ENCODE peak calls at places on chromosomes 16 and 17, in seven cellular contexts. One of them, this sample, is unnamed.

GRCh38 chr16:88570691-88571092 is 489 bp downstream of the ZC3H18 start:
- DNase-seq in MM.1S: peak; percentile 17
- DNase-seq in A549: no peak
- DNase-seq in CD8-positive, alpha-beta T cell: peak; percentile 41
- DNase-seq in breast epithelium: no peak
- DNase-seq in OCI-LY7: peak; percentile 49
- DNase-seq in tibial artery: no peak
- DNase-seq in this sample: no peak

GRCh38 chr17:50708050-50709000 is 611 bp upstream of the ANKRD40 start:
- DNase-seq in CD8-positive, alpha-beta T cell: no peak
- DNase-seq in MM.1S: peak; percentile 58
- DNase-seq in A549: no peak
- DNase-seq in breast epithelium: no peak
- DNase-seq in tibial artery: no peak
- DNase-seq in OCI-LY7: peak; percentile 50
- DNase-seq in this sample: peak; percentile 31

GRCh38 chr16:88306860-88307545 is 75.8 kb upstream of the ZNF469 start:
- DNase-seq in A549: no peak
- DNase-seq in tibial artery: no peak
- DNase-seq in MM.1S: no peak
- DNase-seq in OCI-LY7: no peak
- DNase-seq in CD8-positive, alpha-beta T cell: no peak
- DNase-seq in breast epithelium: no peak
- DNase-seq in this sample: no peak

GRCh38 chr16:84117482-84117843 is 721 bp upstream of the MBTPS1 start:
- DNase-seq in breast epithelium: no peak
- DNase-seq in MM.1S: peak; percentile 24
- DNase-seq in OCI-LY7: peak; percentile 64
- DNase-seq in CD8-positive, alpha-beta T cell: peak; percentile 68
- DNase-seq in A549: peak; percentile 28
- DNase-seq in tibial artery: no peak
- DNase-seq in this sample: peak; percentile 70

GRCh38 chr16:626787-627457 is 3.9 kb upstream of the WFIKKN1 start:
- DNase-seq in breast epithelium: no peak
- DNase-seq in tibial artery: no peak
- DNase-seq in A549: peak; percentile 97
- DNase-seq in OCI-LY7: no peak
- DNase-seq in MM.1S: no peak
- DNase-seq in CD8-positive, alpha-beta T cell: no peak
- DNase-seq in this sample: no peak

GRCh38 chr17:40516581-40517285 is 15.3 kb upstream of the TNS4 start:
- DNase-seq in CD8-positive, alpha-beta T cell: peak; percentile 80
- DNase-seq in breast epithelium: peak; percentile 43
- DNase-seq in tibial artery: no peak
- DNase-seq in A549: peak; percentile 74
- DNase-seq in MM.1S: peak; percentile 87
- DNase-seq in OCI-LY7: peak; percentile 90
- DNase-seq in this sample: peak; percentile 86

GRCh38 chr16:89473791-89474414 is 16.5 kb downstream of the ANKRD11 start:
- DNase-seq in CD8-positive, alpha-beta T cell: no peak
- DNase-seq in tibial artery: no peak
- DNase-seq in OCI-LY7: no peak
- DNase-seq in breast epithelium: no peak
- DNase-seq in MM.1S: no peak
- DNase-seq in A549: no peak
- DNase-seq in this sample: no peak

GRCh38 chr16:67504190-67505021 is 21.1 kb upstream of the AGRP start:
- DNase-seq in tibial artery: peak; percentile 73
- DNase-seq in A549: no peak
- DNase-seq in CD8-positive, alpha-beta T cell: peak; percentile 57
- DNase-seq in OCI-LY7: peak; percentile 68
- DNase-seq in MM.1S: peak; percentile 31
- DNase-seq in breast epithelium: no peak
- DNase-seq in this sample: peak; percentile 51

GRCh38 chr17:7993972-7994589 is 8.3 kb upstream of the GUCY2D start:
- DNase-seq in tibial artery: no peak
- DNase-seq in A549: no peak
- DNase-seq in breast epithelium: peak; percentile 49
- DNase-seq in MM.1S: no peak
- DNase-seq in CD8-positive, alpha-beta T cell: no peak
- DNase-seq in OCI-LY7: no peak
- DNase-seq in this sample: no peak

GRCh38 chr17:31907342-31907975 is 6.0 kb upstream of the UTP6 start:
- DNase-seq in breast epithelium: no peak
- DNase-seq in A549: no peak
- DNase-seq in OCI-LY7: no peak
- DNase-seq in tibial artery: peak; percentile 45
- DNase-seq in CD8-positive, alpha-beta T cell: peak; percentile 34
- DNase-seq in MM.1S: no peak
- DNase-seq in this sample: no peak

GRCh38 chr16:88844412-88845118 is 12.2 kb downstream of the GALNS start:
- DNase-seq in MM.1S: no peak
- DNase-seq in A549: no peak
- DNase-seq in OCI-LY7: no peak
- DNase-seq in CD8-positive, alpha-beta T cell: no peak
- DNase-seq in breast epithelium: no peak
- DNase-seq in tibial artery: no peak
- DNase-seq in this sample: no peak

GRCh38 chr16:69181-69580 is 3.2 kb downstream of the RHBDF1 start:
- DNase-seq in OCI-LY7: no peak
- DNase-seq in tibial artery: no peak
- DNase-seq in MM.1S: no peak
- DNase-seq in CD8-positive, alpha-beta T cell: peak; percentile 6
- DNase-seq in A549: no peak
- DNase-seq in breast epithelium: no peak
- DNase-seq in this sample: no peak

GRCh38 chr17:80948961-80949450 is 42.6 kb upstream of the CHMP6 start:
- DNase-seq in breast epithelium: no peak
- DNase-seq in A549: no peak
- DNase-seq in OCI-LY7: no peak
- DNase-seq in CD8-positive, alpha-beta T cell: no peak
- DNase-seq in tibial artery: no peak
- DNase-seq in MM.1S: no peak
- DNase-seq in this sample: no peak

GRCh38 chr16:11345040-11345862 is at the start of gene RMI2:
- DNase-seq in A549: peak; percentile 99
- DNase-seq in CD8-positive, alpha-beta T cell: peak; percentile 96
- DNase-seq in tibial artery: peak; percentile 94
- DNase-seq in MM.1S: peak; percentile 98
- DNase-seq in OCI-LY7: peak; percentile 99
- DNase-seq in breast epithelium: peak; percentile 97
- DNase-seq in this sample: peak; percentile 98

GRCh38 chr16:11112723-11113348 is 143.2 kb downstream of the SOCS1 start:
- DNase-seq in breast epithelium: no peak
- DNase-seq in tibial artery: no peak
- DNase-seq in OCI-LY7: no peak
- DNase-seq in CD8-positive, alpha-beta T cell: no peak
- DNase-seq in MM.1S: no peak
- DNase-seq in A549: no peak
- DNase-seq in this sample: no peak

GRCh38 chr16:88465387-88465983 is 12.4 kb downstream of the ZFPM1 start:
- DNase-seq in A549: no peak
- DNase-seq in OCI-LY7: no peak
- DNase-seq in CD8-positive, alpha-beta T cell: no peak
- DNase-seq in breast epithelium: no peak
- DNase-seq in MM.1S: no peak
- DNase-seq in tibial artery: no peak
- DNase-seq in this sample: no peak

GRCh38 chr16:68972720-68973119 is 129.4 kb downstream of the TANGO6 start:
- DNase-seq in A549: peak; percentile 45
- DNase-seq in MM.1S: no peak
- DNase-seq in tibial artery: no peak
- DNase-seq in breast epithelium: no peak
- DNase-seq in OCI-LY7: no peak
- DNase-seq in CD8-positive, alpha-beta T cell: no peak
- DNase-seq in this sample: no peak

DNA sequence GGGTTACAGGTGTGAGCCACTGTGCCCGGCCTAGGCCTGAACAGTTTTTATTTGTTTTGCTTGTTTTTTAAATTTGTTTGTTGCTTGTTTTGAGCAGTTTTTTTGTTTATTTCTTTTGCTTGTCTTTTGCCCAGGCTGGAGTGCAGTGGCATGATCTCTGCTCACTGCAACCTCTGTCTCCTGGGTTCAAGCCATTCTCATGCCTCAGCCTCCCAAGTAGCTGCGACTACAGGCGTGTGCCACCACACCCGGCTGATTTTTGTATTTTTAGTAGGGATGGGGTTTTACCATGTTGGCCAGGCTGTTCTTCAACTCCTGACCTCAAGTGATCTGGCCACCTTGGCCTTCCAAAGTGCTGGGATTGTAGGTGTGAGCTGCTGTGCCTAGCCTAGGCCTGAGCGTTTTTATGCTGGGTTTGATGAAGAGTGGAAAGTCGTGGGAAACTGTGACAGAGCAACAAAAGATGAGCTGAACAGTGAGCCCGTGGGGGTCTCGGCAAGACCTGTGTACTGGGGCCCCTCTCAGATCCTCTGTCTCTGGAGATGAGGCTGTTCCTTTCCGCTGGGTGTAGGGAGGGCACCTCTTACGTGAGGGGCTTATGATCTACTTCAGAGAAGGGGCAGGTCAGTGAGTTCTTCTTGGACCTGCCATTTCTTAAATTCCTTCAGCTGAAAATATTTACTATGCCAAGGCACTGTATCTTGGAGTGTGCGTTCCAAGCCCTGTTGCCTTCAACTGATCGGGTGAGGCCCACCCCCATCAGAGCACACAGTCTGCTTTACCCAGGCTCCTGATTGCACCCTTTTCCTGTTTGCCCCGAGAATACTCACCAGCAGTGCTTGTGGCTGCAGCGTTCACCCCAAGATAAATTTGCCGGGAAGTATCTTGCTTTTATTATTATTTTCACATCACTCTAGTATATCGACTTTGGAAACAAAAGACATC is 322.1 kb downstream of the SEC14L1 start:
- DNase-seq in CD8-positive, alpha-beta T cell: no peak
- DNase-seq in MM.1S: peak; percentile 1
- DNase-seq in OCI-LY7: no peak
- DNase-seq in breast epithelium: no peak
- DNase-seq in tibial artery: no peak
- DNase-seq in A549: no peak
- DNase-seq in this sample: no peak
- H3K4me1 ChIP-seq in CD8-positive, alpha-beta T cell: peaks cover 95% of the 10 kb centered on the region
- H3K4me1 ChIP-seq in MM.1S: peaks cover 15% of the 10 kb centered on the region
- H3K4me1 ChIP-seq in OCI-LY7: peaks cover 99% of the 10 kb centered on the region
- H3K4me1 ChIP-seq in breast epithelium: peaks cover 12% of the 10 kb centered on the region
- H3K4me1 ChIP-seq in tibial artery: peaks cover 32% of the 10 kb centered on the region
- H3K4me1 ChIP-seq in A549: peaks cover 14% of the 10 kb centered on the region
- H3K4me1 ChIP-seq in this sample: peaks cover 100% of the 10 kb centered on the region

GRCh38 chr17:77402159-77402731 is 261.5 kb downstream of the SEC14L1 start:
- DNase-seq in MM.1S: no peak
- DNase-seq in A549: no peak
- DNase-seq in CD8-positive, alpha-beta T cell: no peak
- DNase-seq in OCI-LY7: no peak
- DNase-seq in breast epithelium: no peak
- DNase-seq in tibial artery: no peak
- DNase-seq in this sample: no peak
- H3K4me1 ChIP-seq in MM.1S: no peaks in the 10 kb centered on the region
- H3K4me1 ChIP-seq in A549: peaks cover 26% of the 10 kb centered on the region
- H3K4me1 ChIP-seq in CD8-positive, alpha-beta T cell: peaks cover 93% of the 10 kb centered on the region
- H3K4me1 ChIP-seq in OCI-LY7: peaks cover 81% of the 10 kb centered on the region
- H3K4me1 ChIP-seq in breast epithelium: peaks cover 5% of the 10 kb centered on the region
- H3K4me1 ChIP-seq in tibial artery: peaks cover 70% of the 10 kb centered on the region
- H3K4me1 ChIP-seq in this sample: peaks cover 88% of the 10 kb centered on the region

GRCh38 chr17:42188749-42189650 is 3.7 kb upstream of the HCRT start:
- DNase-seq in CD8-positive, alpha-beta T cell: no peak
- DNase-seq in tibial artery: peak; percentile 32
- DNase-seq in breast epithelium: no peak
- DNase-seq in OCI-LY7: no peak
- DNase-seq in A549: no peak
- DNase-seq in MM.1S: no peak
- DNase-seq in this sample: no peak
- H3K4me1 ChIP-seq in CD8-positive, alpha-beta T cell: peaks cover 24% of the 10 kb centered on the region
- H3K4me1 ChIP-seq in tibial artery: peaks cover 24% of the 10 kb centered on the region
- H3K4me1 ChIP-seq in breast epithelium: no peaks in the 10 kb centered on the region
- H3K4me1 ChIP-seq in OCI-LY7: peaks cover 17% of the 10 kb centered on the region
- H3K4me1 ChIP-seq in A549: peaks cover 20% of the 10 kb centered on the region
- H3K4me1 ChIP-seq in MM.1S: peaks cover 14% of the 10 kb centered on the region
- H3K4me1 ChIP-seq in this sample: peaks cover 19% of the 10 kb centered on the region

GRCh38 chr16:49833796-49834195 is 22.1 kb downstream of the ZNF423 start:
- DNase-seq in breast epithelium: no peak
- DNase-seq in MM.1S: no peak
- DNase-seq in CD8-positive, alpha-beta T cell: no peak
- DNase-seq in A549: no peak
- DNase-seq in OCI-LY7: no peak
- DNase-seq in tibial artery: peak; percentile 68
- DNase-seq in this sample: no peak
- H3K4me1 ChIP-seq in breast epithelium: no peaks in the 10 kb centered on the region
- H3K4me1 ChIP-seq in MM.1S: no peaks in the 10 kb centered on the region
- H3K4me1 ChIP-seq in CD8-positive, alpha-beta T cell: no peaks in the 10 kb centered on the region
- H3K4me1 ChIP-seq in A549: no peaks in the 10 kb centered on the region
- H3K4me1 ChIP-seq in OCI-LY7: peaks cover 12% of the 10 kb centered on the region
- H3K4me1 ChIP-seq in tibial artery: peaks cover 89% of the 10 kb centered on the region
- H3K4me1 ChIP-seq in this sample: no peaks in the 10 kb centered on the region

GRCh38 chr17:33967608-33968349 is 287.3 kb upstream of the CCL2 start:
- DNase-seq in breast epithelium: no peak
- DNase-seq in CD8-positive, alpha-beta T cell: no peak
- DNase-seq in A549: no peak
- DNase-seq in tibial artery: no peak
- DNase-seq in OCI-LY7: no peak
- DNase-seq in MM.1S: peak; percentile 34
- DNase-seq in this sample: no peak
- H3K4me1 ChIP-seq in breast epithelium: no peaks in the 10 kb centered on the region
- H3K4me1 ChIP-seq in CD8-positive, alpha-beta T cell: peaks cover 14% of the 10 kb centered on the region
- H3K4me1 ChIP-seq in A549: peaks cover 3% of the 10 kb centered on the region
- H3K4me1 ChIP-seq in tibial artery: no peaks in the 10 kb centered on the region
- H3K4me1 ChIP-seq in OCI-LY7: peaks cover 20% of the 10 kb centered on the region
- H3K4me1 ChIP-seq in MM.1S: peaks cover 52% of the 10 kb centered on the region
- H3K4me1 ChIP-seq in this sample: peaks cover 16% of the 10 kb centered on the region